ENCODE peak calls at places on chromosomes 2 and 18, in ten cellular contexts. H, R, Z, G, M, K, W, P, V and J are unnamed samples.

GRCh38 chr2:187869195-187869594 is 315.0 kb upstream of the TFPI start:
- DNase-seq in P (no peak), R (no peak), M (no peak), V (no peak), G (no peak), Z (no peak), K (no peak), H (no peak), W (no peak), J (no peak)

GRCh38 chr18:75429975-75430374 is 2.5 kb upstream of the SMIM21 start:
- DNase-seq in W (no peak), P (no peak), V (no peak), M (no peak), G (no peak), H (no peak), Z (no peak), R (no peak), K (no peak), J (no peak)

GRCh38 chr2:157032019-157032418 is 225.5 kb upstream of the GALNT5 start:
- DNase-seq in M (no peak), P (peak), Z (peak), H (no peak), K (no peak), W (no peak), R (no peak), G (peak), V (peak), J (no peak)

GRCh38 chr2:239114119-239114581 is 266.3 kb downstream of the TWIST2 start:
- DNase-seq in W (no peak), V (peak), R (no peak), H (peak), P (no peak), Z (no peak), M (no peak), G (no peak), K (no peak), J (no peak)

GRCh38 chr2:183244300-183244849 is 120.1 kb downstream of the NUP35 start:
- DNase-seq in R (no peak), G (no peak), P (no peak), Z (no peak), W (no peak), H (no peak), K (no peak), V (no peak), M (no peak), J (no peak)

GRCh38 chr2:169714699-169715098 is 18.9 kb upstream of the KLHL23 start:
- DNase-seq in M (no peak), Z (no peak), H (no peak), V (no peak), G (no peak), K (no peak), P (no peak), W (no peak), R (no peak), J (no peak)

GRCh38 chr2:229775614-229776313 is 61.4 kb upstream of the DNER start:
- DNase-seq in K (no peak), V (peak), H (no peak), P (no peak), W (no peak), G (no peak), Z (no peak), M (no peak), R (no peak), J (no peak)

GRCh38 chr2:32553829-32554432 is 73.9 kb upstream of the TTC27 start:
- DNase-seq in G (no peak), K (no peak), M (no peak), Z (peak), V (peak), R (no peak), P (peak), W (no peak), H (no peak), J (no peak)

GRCh38 chr2:191740016-191740419 is 62.1 kb downstream of the NABP1 start:
- DNase-seq in P (no peak), Z (no peak), W (no peak), K (no peak), H (no peak), M (no peak), G (no peak), R (no peak), V (no peak), J (no peak)

GRCh38 chr2:9232166-9232479 is 25.5 kb downstream of the ASAP2 start:
- DNase-seq in V (no peak), Z (no peak), W (no peak), G (no peak), M (no peak), H (no peak), R (no peak), K (no peak), P (peak), J (no peak)

GRCh38 chr18:50619833-50620232 is 59.9 kb downstream of the MAPK4 start:
- DNase-seq in K (no peak), Z (no peak), P (no peak), R (no peak), V (no peak), W (no peak), H (no peak), G (no peak), M (no peak), J (no peak)

GRCh38 chr18:3455938-3456685 is 6.1 kb downstream of the TGIF1 start:
- DNase-seq in V (peak), R (no peak), K (no peak), H (no peak), G (no peak), M (no peak), Z (no peak), P (peak), W (no peak), J (no peak)

GRCh38 chr2:133171396-133172004 is 396.8 kb downstream of the NCKAP5 start:
- DNase-seq in P (peak), K (no peak), Z (peak), G (peak), W (no peak), H (no peak), V (peak), R (no peak), M (no peak), J (no peak)

GRCh38 chr18:71293322-71293721 is 1004.5 kb downstream of the SOCS6 start:
- DNase-seq in W (no peak), P (no peak), R (no peak), H (no peak), K (no peak), M (no peak), Z (no peak), G (no peak), V (no peak), J (no peak)

GRCh38 chr2:50953021-50953420 is 78.9 kb downstream of the NRXN1 start:
- DNase-seq in P (peak), K (no peak), W (no peak), M (no peak), Z (peak), G (no peak), R (no peak), H (no peak), V (peak), J (no peak)

GRCh38 chr2:115609978-115610377 is 1167.5 kb downstream of the DPP10 start:
- DNase-seq in R (no peak), Z (no peak), G (no peak), V (no peak), H (no peak), K (no peak), W (no peak), P (no peak), M (no peak), J (peak)

GRCh38 chr2:172969171-172969570 is 106.5 kb upstream of the MAP3K20 start:
- DNase-seq in Z (no peak), V (peak), M (no peak), W (no peak), R (no peak), K (no peak), H (no peak), P (no peak), G (no peak), J (no peak)

GRCh38 chr2:106159867-106160785 is 34.0 kb downstream of the UXS1 start:
- DNase-seq in R (no peak), K (no peak), W (no peak), M (no peak), P (no peak), Z (no peak), H (no peak), G (no peak), V (no peak), J (no peak)

GRCh38 chr2:36476411-36476810 is 120.8 kb downstream of the CRIM1 start:
- DNase-seq in W (no peak), Z (no peak), R (no peak), G (no peak), H (no peak), K (no peak), M (no peak), P (no peak), V (no peak), J (no peak)

GRCh38 chr2:224777563-224777939 is 61.4 kb upstream of the CCDC195 start:
- DNase-seq in W (no peak), R (no peak), Z (no peak), M (no peak), P (no peak), G (no peak), V (peak), K (no peak), H (no peak), J (no peak)

DNA sequence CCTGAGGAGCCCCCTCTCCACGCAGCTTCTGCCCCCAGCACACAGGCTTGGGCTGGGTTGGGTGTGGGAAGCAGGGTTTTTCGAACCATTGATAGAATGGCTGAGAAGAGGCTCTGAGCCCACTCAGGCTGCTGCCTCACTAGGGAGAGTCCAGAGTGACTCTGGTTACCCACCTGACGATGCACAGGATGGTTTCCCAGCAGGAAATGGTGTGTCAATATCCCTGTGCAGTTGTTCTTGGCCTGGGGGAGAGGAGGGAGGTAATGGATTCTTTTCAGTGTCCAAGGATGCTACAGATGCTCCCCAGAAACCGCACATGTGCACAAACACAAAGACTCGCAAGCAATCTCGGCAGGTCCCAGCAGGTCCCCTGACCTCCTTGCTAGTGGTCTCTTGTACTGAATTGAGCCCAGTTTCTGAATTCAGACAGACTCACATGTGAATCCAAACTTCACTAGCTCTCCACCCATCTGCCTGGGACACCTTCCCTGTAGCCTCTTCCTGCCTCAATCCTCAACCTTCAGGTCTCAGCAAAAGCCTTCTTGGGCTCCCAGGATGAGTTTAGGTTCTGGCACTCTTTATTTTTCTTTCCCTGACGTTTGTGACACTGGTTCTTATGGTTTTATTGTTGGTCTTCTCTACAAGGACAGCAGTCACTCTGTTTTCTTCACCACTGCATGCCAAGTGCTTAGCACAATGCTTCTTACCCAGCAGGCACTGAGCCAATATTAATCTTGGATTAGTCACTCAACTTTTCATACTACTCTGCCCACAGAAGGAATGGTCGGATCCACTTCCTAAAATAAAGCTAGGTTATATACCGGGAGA is 186.0 kb downstream of the MYCN start:
- DNase-seq in W (no peak), Z (no peak), P (no peak), V (no peak), R (no peak), G (no peak), H (no peak), M (no peak), K (no peak), J (peak)
- TF ChIP-seq CTCF in W (no peak), Z (no peak), P (no peak), V (no peak), R (no peak), G (no peak), H (no peak), M (no peak), K (no peak), J (no peak)

GRCh38 chr18:61993831-61994230 is 101.0 kb upstream of the RNF152 start:
- DNase-seq in M (no peak), G (no peak), K (no peak), Z (no peak), R (no peak), V (no peak), H (no peak), W (no peak), P (no peak), J (no peak)

GRCh38 chr18:61998957-61999356 is 106.2 kb upstream of the RNF152 start:
- DNase-seq in V (peak), G (no peak), P (no peak), R (no peak), Z (peak), M (no peak), W (no peak), K (no peak), H (no peak), J (no peak)

GRCh38 chr18:61995547-61996062 is 102.8 kb upstream of the RNF152 start:
- DNase-seq in Z (no peak), K (no peak), H (no peak), V (no peak), W (no peak), P (no peak), R (no peak), M (no peak), G (no peak), J (no peak)

GRCh38 chr18:62001396-62001795 is 108.6 kb upstream of the RNF152 start:
- DNase-seq in R (no peak), V (no peak), Z (no peak), G (no peak), H (no peak), W (no peak), P (no peak), K (no peak), M (no peak), J (no peak)

GRCh38 chr18:61998335-61998734 is 105.5 kb upstream of the RNF152 start:
- DNase-seq in P (no peak), G (no peak), M (no peak), H (no peak), K (no peak), R (no peak), Z (no peak), V (no peak), W (no peak), J (no peak)
- H3K27ac ChIP-seq in P (no peak), G (no peak), M (no peak), H (no peak), K (peak), R (no peak), Z (peak), V (peak), W (no peak), J (no peak)

DNA sequence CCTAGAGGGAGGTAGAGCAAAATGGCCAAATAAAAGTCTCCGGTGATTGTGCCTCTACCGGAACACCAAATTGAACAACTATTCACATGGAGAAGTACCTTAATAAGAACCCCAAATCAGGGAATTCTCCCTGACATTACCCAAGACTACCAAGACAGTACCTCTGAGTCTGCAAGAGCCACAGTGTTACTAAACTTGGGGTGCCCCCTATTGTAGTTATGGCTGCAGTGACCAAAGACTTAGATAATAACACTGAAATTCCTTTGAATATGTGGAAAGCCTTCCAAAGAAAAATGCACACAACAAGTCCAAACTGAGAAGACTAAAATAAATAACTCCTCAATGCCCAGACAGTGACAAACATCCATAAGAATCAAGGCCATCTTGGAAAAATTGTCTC is 682.9 kb upstream of the LRRTM1 start:
- DNase-seq in P (no peak), W (no peak), R (no peak), M (no peak), V (no peak), H (no peak), K (no peak), Z (no peak), G (no peak), J (no peak)
- TF ChIP-seq CTCF in P (no peak), W (no peak), R (no peak), M (no peak), V (no peak), H (no peak), K (no peak), Z (no peak), G (no peak), J (no peak)

DNA sequence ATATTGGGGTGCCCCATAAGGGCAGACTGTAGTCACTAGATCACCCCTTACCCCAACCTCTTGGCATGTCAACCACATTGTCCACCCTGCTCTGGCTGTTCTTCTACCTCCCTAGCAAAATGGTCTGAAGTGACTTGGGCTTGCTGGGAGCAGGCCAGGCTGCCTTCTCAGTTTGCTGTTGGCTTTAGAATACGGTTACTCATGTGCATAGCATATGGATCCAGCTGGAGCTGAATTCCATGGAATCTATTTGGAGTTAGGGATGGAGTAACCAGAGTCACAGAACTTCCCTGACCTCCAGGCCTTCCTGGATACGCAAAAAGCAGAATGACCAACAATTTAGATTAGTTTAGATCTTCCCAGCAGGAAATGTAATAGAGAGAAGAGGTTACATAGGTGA is 25.9 kb downstream of the PKDCC start:
- DNase-seq in Z (no peak), W (no peak), V (peak), G (no peak), K (no peak), M (no peak), H (no peak), P (no peak), R (no peak), J (no peak)
- H3K27ac ChIP-seq in Z (no peak), W (peak), V (peak), G (peak), K (no peak), M (no peak), H (no peak), P (no peak), R (peak), J (peak)

GRCh38 chr2:111897924-111898702 is at the start of gene MERTK:
- DNase-seq in K (peak), P (peak), W (peak), G (peak), R (peak), V (peak), H (peak), Z (peak), M (peak), J (peak)
- TF ChIP-seq CTCF in K (peak), P (peak), W (peak), G (peak), R (peak), V (peak), H (peak), Z (peak), M (peak), J (peak)